ENCODE peak calls at places on chromosomes 3 and 15, in four cellular contexts. One of them, this sample, is unnamed.

GRCh38 chr3:176075046-176075445 is 1122.2 kb downstream of the TBL1XR1 start:
- DNase-seq in HepG2: no peak
- DNase-seq in H1: no peak
- DNase-seq in K562: no peak
- DNase-seq in this sample: no peak

GRCh38 chr15:83115831-83116565 is 8.6 kb downstream of the TM6SF1 start:
- DNase-seq in K562: no peak
- DNase-seq in H1: no peak
- DNase-seq in HepG2: no peak
- DNase-seq in this sample: no peak

GRCh38 chr3:121834079-121834730 is 655 bp downstream of the IQCB1 start:
- DNase-seq in H1: no peak
- DNase-seq in HepG2: peak
- DNase-seq in K562: peak
- DNase-seq in this sample: no peak

GRCh38 chr3:14137004-14137403 is 12.2 kb downstream of the TMEM43 start:
- DNase-seq in H1: no peak
- DNase-seq in K562: no peak
- DNase-seq in HepG2: no peak
- DNase-seq in this sample: no peak

GRCh38 chr3:24264748-24265158 is 229.9 kb downstream of the THRB start:
- DNase-seq in H1: no peak
- DNase-seq in HepG2: peak
- DNase-seq in K562: peak
- DNase-seq in this sample: peak

GRCh38 chr3:89303721-89304120 is 196.3 kb downstream of the EPHA3 start:
- DNase-seq in HepG2: no peak
- DNase-seq in K562: no peak
- DNase-seq in H1: no peak
- DNase-seq in this sample: no peak

GRCh38 chr3:130291148-130291547 is 54.3 kb upstream of the COL6A5 start:
- DNase-seq in HepG2: no peak
- DNase-seq in K562: no peak
- DNase-seq in H1: no peak
- DNase-seq in this sample: no peak

GRCh38 chr3:152374260-152374990 is 105.7 kb downstream of the MBNL1 start:
- DNase-seq in K562: no peak
- DNase-seq in HepG2: no peak
- DNase-seq in H1: no peak
- DNase-seq in this sample: no peak

GRCh38 chr3:40054568-40055222 is 245.3 kb downstream of the MYRIP start:
- DNase-seq in H1: no peak
- DNase-seq in K562: no peak
- DNase-seq in HepG2: no peak
- DNase-seq in this sample: no peak

GRCh38 chr3:53255360-53255774 is 455 bp downstream of the TKT start:
- DNase-seq in H1: no peak
- DNase-seq in HepG2: no peak
- DNase-seq in K562: no peak
- DNase-seq in this sample: no peak

GRCh38 chr3:39135170-39135805 is 18.1 kb downstream of the CSRNP1 start:
- DNase-seq in H1: no peak
- DNase-seq in K562: no peak
- DNase-seq in HepG2: no peak
- DNase-seq in this sample: no peak

GRCh38 chr3:155342344-155342743 is 48.9 kb upstream of the STRIT1 start:
- DNase-seq in HepG2: no peak
- DNase-seq in H1: no peak
- DNase-seq in K562: no peak
- DNase-seq in this sample: no peak

GRCh38 chr3:74575857-74576256 is 38.6 kb downstream of the CNTN3 start:
- DNase-seq in HepG2: no peak
- DNase-seq in K562: no peak
- DNase-seq in H1: no peak
- DNase-seq in this sample: no peak

GRCh38 chr3:188780188-188781147 is 391.3 kb upstream of the TPRG1 start:
- DNase-seq in HepG2: peak
- DNase-seq in K562: no peak
- DNase-seq in H1: no peak
- DNase-seq in this sample: no peak

GRCh38 chr3:193011956-193012355 is 94.3 kb upstream of the MB21D2 start:
- DNase-seq in K562: no peak
- DNase-seq in H1: no peak
- DNase-seq in HepG2: no peak
- DNase-seq in this sample: no peak

GRCh38 chr15:80179025-80179759 is 26.4 kb downstream of the FAH start:
- DNase-seq in H1: no peak
- DNase-seq in K562: no peak
- DNase-seq in HepG2: no peak
- DNase-seq in this sample: no peak

GRCh38 chr15:69539316-69539715 is 86.7 kb downstream of the RPLP1 start:
- DNase-seq in K562: no peak
- DNase-seq in H1: no peak
- DNase-seq in HepG2: no peak
- DNase-seq in this sample: no peak

GRCh38 chr15:69542028-69542427 is 89.4 kb downstream of the RPLP1 start:
- DNase-seq in K562: no peak
- DNase-seq in H1: no peak
- DNase-seq in HepG2: no peak
- DNase-seq in this sample: no peak

GRCh38 chr15:69537888-69538287 is 85.3 kb downstream of the RPLP1 start:
- DNase-seq in K562: no peak
- DNase-seq in HepG2: no peak
- DNase-seq in H1: no peak
- DNase-seq in this sample: no peak

GRCh38 chr15:69538381-69538780 is 85.8 kb downstream of the RPLP1 start:
- DNase-seq in H1: no peak
- DNase-seq in K562: no peak
- DNase-seq in HepG2: no peak
- DNase-seq in this sample: no peak

GRCh38 chr15:69540622-69541021 is 88.0 kb downstream of the RPLP1 start:
- DNase-seq in HepG2: no peak
- DNase-seq in K562: no peak
- DNase-seq in H1: no peak
- DNase-seq in this sample: no peak
- H3K9ac ChIP-seq in HepG2: no peak
- H3K9ac ChIP-seq in K562: no peak
- H3K9ac ChIP-seq in H1: no peak
- H3K9ac ChIP-seq in this sample: no peak

GRCh38 chr3:42756681-42757213 is 16.3 kb downstream of the CCDC13 start:
- DNase-seq in K562: no peak
- DNase-seq in HepG2: no peak
- DNase-seq in H1: no peak
- DNase-seq in this sample: no peak

GRCh38 chr3:42753757-42754156 is 19.3 kb downstream of the CCDC13 start:
- DNase-seq in H1: no peak
- DNase-seq in K562: no peak
- DNase-seq in HepG2: no peak
- DNase-seq in this sample: no peak

GRCh38 chr3:42758126-42758525 is 14.9 kb downstream of the CCDC13 start:
- DNase-seq in HepG2: no peak
- DNase-seq in H1: no peak
- DNase-seq in K562: no peak
- DNase-seq in this sample: no peak

GRCh38 chr3:42752961-42753360 is 20.1 kb downstream of the CCDC13 start:
- DNase-seq in HepG2: no peak
- DNase-seq in H1: no peak
- DNase-seq in K562: no peak
- DNase-seq in this sample: no peak

GRCh38 chr3:42755681-42756578 is 17.1 kb downstream of the CCDC13 start:
- DNase-seq in HepG2: peak
- DNase-seq in H1: no peak
- DNase-seq in K562: peak
- DNase-seq in this sample: no peak
- TF ChIP-seq ZNF274 in HepG2: no peak
- TF ChIP-seq ZNF274 in H1: no peak
- TF ChIP-seq ZNF274 in K562: no peak
- TF ChIP-seq ZNF274 in this sample: no peak

GRCh38 chr3:128548011-128548410 is 55.0 kb upstream of the GATA2 start:
- DNase-seq in K562: no peak
- DNase-seq in HepG2: no peak
- DNase-seq in H1: no peak
- DNase-seq in this sample: no peak

GRCh38 chr3:128550471-128551126 is 57.6 kb upstream of the GATA2 start:
- DNase-seq in HepG2: no peak
- DNase-seq in K562: no peak
- DNase-seq in H1: no peak
- DNase-seq in this sample: no peak

GRCh38 chr3:128550113-128550440 is 57.1 kb upstream of the GATA2 start:
- DNase-seq in HepG2: no peak
- DNase-seq in K562: no peak
- DNase-seq in H1: no peak
- DNase-seq in this sample: no peak

GRCh38 chr3:128548426-128549282 is 55.7 kb upstream of the GATA2 start:
- DNase-seq in HepG2: no peak
- DNase-seq in H1: no peak
- DNase-seq in K562: peak
- DNase-seq in this sample: no peak

DNA sequence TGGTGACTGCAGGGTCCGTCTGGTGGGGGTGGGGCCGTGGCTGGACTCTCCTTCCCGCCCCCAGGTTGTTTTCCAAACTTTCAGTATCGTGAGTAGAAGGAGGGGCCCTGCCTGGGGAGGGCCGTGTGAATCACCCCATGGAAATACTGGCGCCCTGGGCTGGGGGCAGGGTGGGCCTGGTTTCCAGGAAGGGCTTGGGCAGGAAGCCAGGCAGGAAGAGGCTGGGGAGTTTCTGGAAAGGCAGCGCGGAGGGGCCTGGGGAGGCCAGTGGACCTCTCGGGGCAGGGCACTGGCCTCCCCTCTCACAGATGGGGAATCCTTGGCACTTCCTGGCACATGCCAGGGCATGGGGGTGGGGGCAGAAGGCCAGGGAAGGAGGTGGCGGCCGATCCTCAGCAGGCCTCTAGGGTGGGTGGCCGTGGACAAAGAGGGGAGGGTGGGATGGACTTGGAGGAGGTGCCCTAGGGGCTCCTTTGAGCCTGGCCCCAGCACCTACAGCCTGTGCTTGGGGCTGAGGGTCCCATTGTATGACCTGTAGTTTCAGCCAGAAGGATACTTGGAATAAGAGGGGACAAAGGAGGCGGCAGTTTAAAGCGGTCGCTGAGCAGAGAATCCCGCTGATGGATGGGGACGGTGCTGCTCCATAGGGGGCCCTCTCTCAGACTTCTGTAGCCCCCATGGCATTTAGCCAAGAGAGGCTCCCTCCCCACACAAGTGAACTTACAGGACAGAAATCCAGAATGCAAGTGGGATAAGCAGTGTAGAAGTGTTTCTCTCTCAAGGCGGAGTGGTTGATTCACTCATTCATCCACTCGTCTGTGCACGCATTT is 56.5 kb upstream of the GATA2 start:
- DNase-seq in HepG2: peak
- DNase-seq in H1: no peak
- DNase-seq in K562: peak
- DNase-seq in this sample: no peak
- H3K9ac ChIP-seq in HepG2: no peak
- H3K9ac ChIP-seq in H1: no peak
- H3K9ac ChIP-seq in K562: peak
- H3K9ac ChIP-seq in this sample: peak

GRCh38 chr3:2391876-2392275 is 293.2 kb downstream of the CNTN4 start:
- DNase-seq in H1: no peak
- DNase-seq in HepG2: no peak
- DNase-seq in K562: no peak
- DNase-seq in this sample: no peak

GRCh38 chr3:2390926-2391532 is 292.4 kb downstream of the CNTN4 start:
- DNase-seq in K562: no peak
- DNase-seq in H1: no peak
- DNase-seq in HepG2: no peak
- DNase-seq in this sample: no peak

GRCh38 chr3:2392981-2393380 is 294.3 kb downstream of the CNTN4 start:
- DNase-seq in K562: no peak
- DNase-seq in HepG2: no peak
- DNase-seq in H1: no peak
- DNase-seq in this sample: no peak
- TF ChIP-seq ZNF274 in K562: no peak
- TF ChIP-seq ZNF274 in HepG2: no peak
- TF ChIP-seq ZNF274 in H1: no peak
- TF ChIP-seq ZNF274 in this sample: no peak

DNA sequence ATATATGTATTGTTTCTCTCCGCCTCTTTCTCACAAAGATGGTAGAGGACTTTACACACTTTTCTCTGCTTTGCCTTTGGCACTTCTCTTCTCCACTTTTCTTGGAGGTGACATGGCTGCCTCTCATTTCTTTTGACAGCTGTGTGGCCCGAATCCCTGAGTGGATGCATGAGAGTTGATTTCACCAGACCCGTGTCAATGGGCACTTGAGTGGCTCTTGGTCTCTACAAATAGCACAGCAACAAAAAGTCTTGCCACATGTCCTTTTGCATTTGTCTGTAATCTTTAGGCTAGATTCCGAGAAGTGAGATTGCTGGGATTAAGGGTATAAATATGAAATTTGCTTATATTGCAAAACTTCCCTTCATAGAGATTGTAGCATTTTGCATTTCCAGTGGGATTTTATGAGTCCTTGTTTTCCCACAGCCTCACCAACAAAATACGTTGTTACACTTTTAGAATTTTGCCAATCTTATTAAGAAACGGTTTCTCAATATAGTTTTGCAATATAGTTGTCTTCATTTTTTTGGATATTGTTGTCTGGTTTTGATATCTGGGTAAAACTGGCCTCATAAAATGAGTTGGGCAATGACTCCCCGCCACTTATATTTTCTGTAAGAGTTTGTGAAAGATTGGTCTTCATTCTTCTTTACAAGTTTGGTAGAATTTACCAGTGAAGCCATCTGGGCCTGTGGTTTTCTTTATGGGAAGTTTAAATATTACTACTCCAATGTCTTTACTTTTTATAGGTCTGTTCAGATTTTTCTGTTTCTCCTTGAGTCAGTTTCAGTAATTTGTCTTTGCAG is 5.2 kb upstream of the TRPM1 start:
- DNase-seq in H1: no peak
- DNase-seq in HepG2: no peak
- DNase-seq in K562: no peak
- DNase-seq in this sample: no peak
- H3K9ac ChIP-seq in H1: no peak
- H3K9ac ChIP-seq in HepG2: no peak
- H3K9ac ChIP-seq in K562: no peak
- H3K9ac ChIP-seq in this sample: no peak

DNA sequence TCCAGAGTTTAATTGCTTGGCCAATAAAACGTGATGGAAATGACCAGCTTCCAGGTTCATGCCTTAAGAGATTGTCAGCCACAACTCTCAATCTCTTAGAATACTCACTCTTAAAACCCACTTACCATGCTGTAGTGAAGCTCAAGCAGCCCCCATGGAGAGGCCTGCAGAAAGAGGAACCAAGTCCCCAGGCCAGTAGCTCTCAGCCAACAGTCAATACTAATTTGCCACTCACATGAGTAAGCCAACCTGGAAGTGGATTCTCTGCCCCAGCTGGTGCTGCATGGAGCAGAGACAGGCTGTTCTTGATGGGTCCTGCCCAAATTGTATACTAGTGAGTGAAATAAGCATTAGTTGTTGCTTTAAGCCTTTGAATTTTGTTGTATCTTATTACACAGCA is 155.9 kb downstream of the OXSM start:
- DNase-seq in H1: no peak
- DNase-seq in HepG2: no peak
- DNase-seq in K562: no peak
- DNase-seq in this sample: no peak
- TF ChIP-seq ZNF274 in H1: no peak
- TF ChIP-seq ZNF274 in HepG2: no peak
- TF ChIP-seq ZNF274 in K562: no peak
- TF ChIP-seq ZNF274 in this sample: no peak